ENCODE peak calls at places on chromosome 12, in five cellular contexts. J is amniotic stem cell, O is germinal center, E is psoas muscle, B is putamen. T is an unnamed sample.

GRCh38 chr12:41917827-41918445 is 226.7 kb downstream of the GXYLT1 start:
- DNase-seq in J (no peak), B (no peak), O (no peak), E (no peak), T (no peak)

GRCh38 chr12:132711169-132711843 is 664 bp downstream of the PGAM5 start:
- DNase-seq in O (peak), J (no peak), B (no peak), E (no peak), T (no peak)

GRCh38 chr12:93569656-93570551 is 2.6 kb upstream of the SOCS2 start:
- DNase-seq in E (peak), J (peak), O (peak), B (peak), T (peak)

GRCh38 chr12:86256169-86256568 is at the start of gene MGAT4C:
- DNase-seq in E (no peak), J (no peak), B (no peak), O (no peak), T (no peak)

GRCh38 chr12:122949816-122950215 is 16.4 kb downstream of the ABCB9 start:
- DNase-seq in E (no peak), B (no peak), O (no peak), J (no peak), T (no peak)

GRCh38 chr12:12236896-12237295 is 29.9 kb downstream of the LRP6 start:
- DNase-seq in J (no peak), O (no peak), E (no peak), B (no peak), T (no peak)

GRCh38 chr12:93682846-93683261 is 5.7 kb downstream of the CRADD start:
- DNase-seq in J (no peak), B (no peak), E (peak), O (no peak), T (no peak)

GRCh38 chr12:52013626-52014310 is 7.0 kb downstream of the TAMALIN start:
- DNase-seq in E (peak), O (no peak), J (no peak), B (no peak), T (no peak)

GRCh38 chr12:116194935-116195431 is 82.5 kb downstream of the MED13L start:
- DNase-seq in E (no peak), J (no peak), B (no peak), O (peak), T (no peak)

GRCh38 chr12:6606331-6607131 is 648 bp downstream of the CHD4 start:
- DNase-seq in E (peak), J (no peak), B (peak), O (peak), T (peak)

GRCh38 chr12:29428630-29429029 is 47.7 kb upstream of the ERGIC2 start:
- DNase-seq in J (peak), E (no peak), O (no peak), B (no peak), T (no peak)

GRCh38 chr12:1405619-1406018 is 188.8 kb downstream of the FBXL14 start:
- DNase-seq in J (no peak), B (no peak), O (no peak), E (no peak), T (no peak)

GRCh38 chr12:102601621-102602020 is 121.3 kb upstream of the IGF1 start:
- DNase-seq in B (no peak), J (no peak), O (no peak), E (no peak), T (no peak)

GRCh38 chr12:62862259-62862881 is 72.6 kb downstream of the PPM1H start:
- DNase-seq in O (no peak), J (peak), B (no peak), E (no peak), T (no peak)

GRCh38 chr12:131290255-131290959 is 336.7 kb downstream of the ADGRD1 start:
- DNase-seq in B (no peak), J (no peak), E (no peak), O (no peak), T (no peak)

GRCh38 chr12:53389702-53390101 is 9.7 kb downstream of the SP1 start:
- DNase-seq in B (no peak), E (no peak), J (no peak), O (no peak), T (no peak)

GRCh38 chr12:6685814-6686213 is 3.4 kb downstream of the ZNF384 start:
- DNase-seq in B (no peak), O (no peak), J (no peak), E (no peak), T (no peak)

GRCh38 chr12:56078931-56079728 is 835 bp upstream of the ERBB3 start:
- DNase-seq in E (peak), B (peak), J (peak), O (peak), T (peak)

GRCh38 chr12:118586433-118586832 is 210.1 kb downstream of the SUDS3 start:
- DNase-seq in B (no peak), E (no peak), O (no peak), J (no peak), T (no peak)

GRCh38 chr12:29041621-29042020 is 107.5 kb upstream of the FAR2 start:
- DNase-seq in O (no peak), J (peak), B (no peak), E (no peak), T (no peak)

GRCh38 chr12:130863298-130863697 is 8.6 kb upstream of the RAN start:
- DNase-seq in J (no peak), B (no peak), O (no peak), E (no peak), T (no peak)

GRCh38 chr12:47973870-47974269 is 10.5 kb downstream of the TMEM106C start:
- DNase-seq in E (peak), O (no peak), J (no peak), B (no peak), T (no peak)

GRCh38 chr12:122227341-122227740 is 1.5 kb upstream of the DIABLO start:
- DNase-seq in J (no peak), B (no peak), O (no peak), E (peak), T (no peak)

GRCh38 chr12:25924535-25925001 is 33.9 kb upstream of the RASSF8 start:
- DNase-seq in J (no peak), B (no peak), O (no peak), E (no peak), T (no peak)

GRCh38 chr12:71710276-71711125 is 24.6 kb downstream of the TMEM19 start:
- DNase-seq in B (no peak), J (peak), E (no peak), O (no peak), T (no peak)

GRCh38 chr12:11580125-11580751 is 69.2 kb upstream of the ETV6 start:
- DNase-seq in J (peak), E (no peak), O (peak), B (peak), T (peak)

GRCh38 chr12:123050331-123050809 is 69.9 kb downstream of the ARL6IP4 start:
- DNase-seq in B (no peak), O (no peak), E (peak), J (no peak), T (no peak)

GRCh38 chr12:8823565-8824300 is 1.3 kb downstream of the A2ML1 start:
- DNase-seq in B (peak), J (no peak), E (no peak), O (no peak), T (peak)

GRCh38 chr12:32155911-32156585 is 49.4 kb downstream of the BICD1 start:
- DNase-seq in O (no peak), J (no peak), E (no peak), B (no peak), T (no peak)

GRCh38 chr12:115569694-115570093 is 707.8 kb downstream of the MED13L start:
- DNase-seq in E (no peak), B (no peak), O (no peak), J (no peak), T (peak)

GRCh38 chr12:92779902-92780301 is 77.1 kb downstream of the PLEKHG7 start:
- DNase-seq in B (no peak), J (no peak), E (no peak), O (no peak), T (no peak)

GRCh38 chr12:104877107-104877705 is 80.9 kb downstream of the SLC41A2 start:
- DNase-seq in E (no peak), B (peak), J (peak), O (no peak), T (peak)

GRCh38 chr12:53736602-53737493 is 9.6 kb upstream of the CALCOCO1 start:
- DNase-seq in B (peak), O (no peak), J (no peak), E (no peak), T (no peak)

GRCh38 chr12:9668141-9669018 is 1.1 kb upstream of the CLEC2D start:
- DNase-seq in J (no peak), O (no peak), B (no peak), E (no peak), T (no peak)

GRCh38 chr12:102806592-102806991 is 110.5 kb downstream of the PAH start:
- DNase-seq in J (no peak), E (no peak), B (no peak), O (no peak), T (no peak)

GRCh38 chr12:107485731-107486130 is 199.9 kb upstream of the PWP1 start:
- DNase-seq in J (no peak), B (no peak), O (no peak), E (no peak), T (no peak)

GRCh38 chr12:95218852-95219171 is 1.2 kb downstream of the VEZT start:
- DNase-seq in B (no peak), E (no peak), J (no peak), O (peak), T (peak)